ENCODE peak calls at places on chromosomes 5 and 9, in nine cellular contexts. L is K562, A is stomach, W is GM12878, I is transverse colon, M is suprapubic skin, X is spleen, S is sigmoid colon, G is prostate gland. U is an unnamed sample.

GRCh38 chr5:66326276-66326675 is 182.2 kb downstream of the SREK1 start:
- DNase-seq in L (no peak), A (no peak), W (no peak), I (no peak), M (no peak), X (no peak), S (no peak), G (no peak), U (no peak)

GRCh38 chr5:432928-433791 is 9.8 kb upstream of the EXOC3 start:
- DNase-seq in L (no peak), A (peak), W (no peak), I (no peak), M (no peak), X (no peak), S (peak), G (no peak), U (no peak)

GRCh38 chr9:72477862-72478564 is 43.4 kb upstream of the TMC1 start:
- DNase-seq in L (no peak), A (peak), W (no peak), I (peak), M (no peak), X (no peak), S (no peak), G (peak), U (no peak)

GRCh38 chr9:131095666-131096489 is 453 bp upstream of the AIF1L start:
- DNase-seq in L (peak), A (peak), W (no peak), I (no peak), M (no peak), X (no peak), S (no peak), G (no peak), U (no peak)

GRCh38 chr5:140220032-140220697 is 45.2 kb downstream of the CYSTM1 start:
- DNase-seq in L (no peak), A (no peak), W (peak), I (no peak), M (no peak), X (no peak), S (no peak), G (no peak), U (no peak)

GRCh38 chr5:132233811-132234683 is 6.4 kb upstream of the P4HA2 start:
- DNase-seq in L (no peak), A (no peak), W (no peak), I (peak), M (peak), X (peak), S (peak), G (no peak), U (no peak)

GRCh38 chr9:128393171-128393761 is 22.1 kb downstream of the URM1 start:
- DNase-seq in L (no peak), A (no peak), W (no peak), I (no peak), M (no peak), X (no peak), S (no peak), G (no peak), U (no peak)

GRCh38 chr9:130174025-130174424 is 1.8 kb downstream of the NCS1 start:
- DNase-seq in L (no peak), A (no peak), W (no peak), I (no peak), M (no peak), X (no peak), S (peak), G (no peak), U (no peak)

GRCh38 chr9:20611751-20612287 is 10.5 kb downstream of the MLLT3 start:
- DNase-seq in L (no peak), A (no peak), W (no peak), I (no peak), M (no peak), X (no peak), S (no peak), G (no peak), U (no peak)

GRCh38 chr9:130058154-130058553 is 4.4 kb downstream of the GPR107 start:
- DNase-seq in L (peak), A (no peak), W (no peak), I (no peak), M (no peak), X (no peak), S (peak), G (no peak), U (no peak)

GRCh38 chr5:177378884-177379883 is 5.0 kb upstream of the SLC34A1 start:
- DNase-seq in L (peak), A (no peak), W (no peak), I (no peak), M (no peak), X (no peak), S (no peak), G (no peak), U (no peak)

GRCh38 chr9:80664327-80665210 is 1024.8 kb downstream of the TLE1 start:
- DNase-seq in L (no peak), A (no peak), W (no peak), I (no peak), M (no peak), X (no peak), S (no peak), G (no peak), U (no peak)

GRCh38 chr5:139090566-139090965 is 107.6 kb downstream of the SIL1 start:
- DNase-seq in L (no peak), A (no peak), W (no peak), I (no peak), M (no peak), X (no peak), S (no peak), G (no peak), U (no peak)

GRCh38 chr9:91039835-91040140 is 238.2 kb downstream of the SYK start:
- DNase-seq in L (no peak), A (no peak), W (no peak), I (no peak), M (peak), X (no peak), S (no peak), G (no peak), U (no peak)

GRCh38 chr9:105670775-105671174 is 8.5 kb downstream of the TAL2 start:
- DNase-seq in L (no peak), A (no peak), W (no peak), I (no peak), M (no peak), X (no peak), S (no peak), G (no peak), U (no peak)

GRCh38 chr5:15926586-15926985 is 253.0 kb downstream of the MARCHF11 start:
- DNase-seq in L (no peak), A (no peak), W (no peak), I (no peak), M (no peak), X (no peak), S (no peak), G (no peak), U (no peak)

GRCh38 chr5:153959134-153959957 is 79.4 kb downstream of the FAM114A2 start:
- DNase-seq in L (no peak), A (no peak), W (no peak), I (no peak), M (no peak), X (no peak), S (no peak), G (no peak), U (no peak)

GRCh38 chr9:134264169-134264568 is 62.1 kb upstream of the RXRA start:
- DNase-seq in L (no peak), A (no peak), W (no peak), I (no peak), M (no peak), X (no peak), S (no peak), G (no peak), U (no peak)

GRCh38 chr5:35354751-35355150 is 124.5 kb upstream of the PRLR start:
- DNase-seq in L (no peak), A (no peak), W (no peak), I (no peak), M (no peak), X (no peak), S (no peak), G (no peak), U (no peak)
- TF ChIP-seq POLR2AphosphoS5 in L (no peak), A (no peak), W (no peak), I (no peak), M (no peak), X (no peak), S (no peak), G (no peak), U (no peak)

DNA sequence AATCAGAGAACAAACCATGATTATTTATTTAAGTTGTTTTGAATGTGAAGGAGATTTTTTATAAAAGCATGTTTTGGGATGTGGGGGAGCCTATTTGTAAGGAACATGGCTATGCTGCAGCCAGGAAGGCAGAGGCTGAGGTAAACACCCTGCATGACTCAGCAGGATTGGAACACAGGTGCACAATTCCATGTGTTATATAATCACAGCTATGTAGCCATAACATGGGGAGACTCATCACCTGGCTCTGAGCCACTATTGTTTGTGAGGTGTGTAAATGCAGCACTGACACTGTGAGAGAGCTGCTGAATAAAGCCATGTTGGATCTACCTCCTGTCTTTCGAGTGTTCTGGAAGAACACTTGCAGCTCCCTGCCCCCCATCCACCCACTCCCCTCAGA is 1009.8 kb downstream of the DNAH5 start:
- DNase-seq in L (no peak), A (no peak), W (no peak), I (no peak), M (no peak), X (no peak), S (no peak), G (no peak), U (no peak)
- TF ChIP-seq POLR2A in L (no peak), A (no peak), W (no peak), I (no peak), M (no peak), X (no peak), S (no peak), G (no peak), U (no peak)

DNA sequence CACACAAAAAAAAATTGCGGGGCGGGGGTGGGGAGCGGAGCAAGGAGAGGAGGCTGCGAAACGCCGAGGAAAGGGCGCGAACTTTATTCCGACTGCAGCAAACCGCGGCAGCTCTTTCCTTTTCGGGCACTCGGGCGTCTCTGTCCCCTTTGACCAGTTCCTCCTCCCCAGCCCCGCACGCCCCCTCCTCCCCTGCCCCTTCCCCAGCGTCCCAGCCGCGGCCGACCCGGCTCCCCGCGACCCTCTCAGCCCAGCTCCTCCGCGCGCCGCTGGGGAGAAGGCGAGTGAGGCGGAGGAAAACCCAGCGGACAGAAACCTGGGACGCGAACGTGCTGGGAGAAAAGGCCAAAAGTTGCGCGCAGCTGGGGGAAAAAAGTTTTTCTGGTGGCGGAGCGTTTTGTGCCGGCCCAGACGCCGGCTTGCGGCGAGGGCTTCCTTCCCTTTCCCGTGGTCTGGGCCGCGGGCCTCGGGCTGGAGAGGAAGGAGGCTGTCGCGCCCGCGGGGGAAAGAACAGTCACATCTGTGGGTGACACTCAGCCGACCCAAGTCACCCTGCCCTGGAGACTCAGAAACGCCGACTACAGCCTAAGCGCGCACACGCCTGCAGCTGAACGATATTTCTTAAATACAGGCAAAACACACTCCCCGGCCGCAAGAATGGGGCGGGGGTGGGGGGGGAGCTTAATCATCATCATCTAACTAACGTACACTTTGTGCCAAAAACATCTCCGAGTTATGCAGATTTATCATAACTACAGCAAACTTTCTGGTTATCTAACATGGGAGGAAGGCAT is 1.1 kb upstream of the BNC2 start:
- DNase-seq in L (no peak), A (peak), W (no peak), I (peak), M (no peak), X (peak), S (peak), G (peak), U (peak)
- TF ChIP-seq POLR2AphosphoS5 in L (no peak), A (peak), W (no peak), I (peak), M (no peak), X (peak), S (peak), G (no peak), U (no peak)

GRCh38 chr9:26880262-26880661 is 12.3 kb downstream of the CAAP1 start:
- DNase-seq in L (no peak), A (no peak), W (no peak), I (no peak), M (no peak), X (no peak), S (no peak), G (no peak), U (no peak)
- TF ChIP-seq POLR2A in L (no peak), A (no peak), W (peak), I (no peak), M (no peak), X (no peak), S (no peak), G (no peak), U (no peak)

GRCh38 chr5:149937610-149938009 is 7.0 kb downstream of the PDE6A start:
- DNase-seq in L (no peak), A (no peak), W (no peak), I (no peak), M (no peak), X (no peak), S (no peak), G (peak), U (no peak)
- TF ChIP-seq POLR2AphosphoS5 in L (no peak), A (no peak), W (no peak), I (peak), M (no peak), X (no peak), S (no peak), G (peak), U (no peak)

GRCh38 chr5:61330341-61330878 is 1.6 kb upstream of the ZSWIM6 start:
- DNase-seq in L (peak), A (no peak), W (no peak), I (peak), M (no peak), X (peak), S (peak), G (peak), U (no peak)
- TF ChIP-seq POLR2A in L (no peak), A (no peak), W (no peak), I (no peak), M (no peak), X (no peak), S (peak), G (peak), U (no peak)

DNA sequence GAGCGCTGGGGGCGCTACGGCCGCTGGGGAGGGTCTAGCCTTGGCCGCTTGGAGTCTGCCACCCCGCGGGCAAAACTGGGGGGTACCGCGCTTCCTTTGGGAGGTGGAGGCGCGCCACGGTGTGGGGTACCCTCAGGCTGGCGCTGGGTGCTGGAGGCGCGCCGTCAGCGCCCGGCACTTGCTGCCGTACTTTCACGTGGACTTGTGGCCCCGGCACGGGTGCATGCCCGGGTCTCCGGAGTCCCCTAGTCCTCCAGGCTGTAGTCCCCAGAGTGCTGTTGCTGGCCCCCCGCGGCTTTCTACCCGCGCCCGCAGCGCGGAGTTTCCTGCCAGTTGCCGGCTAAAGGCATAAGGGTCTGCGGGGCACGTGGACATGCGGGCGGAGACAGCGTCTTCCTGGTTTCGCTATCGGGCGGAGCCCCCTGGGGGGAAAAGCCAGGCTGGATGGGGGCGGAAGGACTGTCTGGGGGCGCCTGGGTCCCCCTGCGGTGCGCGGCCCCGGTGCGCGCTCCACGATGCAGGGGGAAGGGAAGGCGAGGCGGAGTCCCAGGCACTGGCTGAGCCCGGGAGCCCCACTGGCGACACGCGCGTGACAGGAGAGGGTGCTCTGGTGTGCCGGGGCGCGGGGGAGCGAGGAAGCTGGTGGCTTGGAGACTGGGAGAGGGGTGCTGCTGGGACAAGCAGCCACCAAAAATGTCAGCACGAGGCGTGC is 666 bp downstream of the PPARGC1B start:
- DNase-seq in L (peak), A (peak), W (no peak), I (peak), M (no peak), X (peak), S (peak), G (peak), U (peak)
- TF ChIP-seq POLR2AphosphoS5 in L (no peak), A (no peak), W (no peak), I (peak), M (no peak), X (peak), S (no peak), G (no peak), U (peak)

GRCh38 chr9:70043689-70044449 is at the start of gene MAMDC2:
- DNase-seq in L (no peak), A (peak), W (no peak), I (peak), M (peak), X (peak), S (peak), G (no peak), U (no peak)
- TF ChIP-seq POLR2A in L (no peak), A (no peak), W (no peak), I (peak), M (no peak), X (no peak), S (peak), G (no peak), U (no peak)

U was measured in GM12892.